ENCODE peak calls at places on chromosomes 4 and X, in ten cellular contexts. One of them, this sample, is unnamed.

GRCh38 chr4:15958562-15958961 is 4.4 kb downstream of the FGFBP2 start:
- DNase-seq in CD4-positive, alpha-beta T cell: no peak
- DNase-seq in amniotic stem cell: no peak
- DNase-seq in memory B cell: no peak
- DNase-seq in HFFc6: no peak
- DNase-seq in gastrocnemius medialis: no peak
- DNase-seq in astrocyte of the spinal cord: no peak
- DNase-seq in aorta: no peak
- DNase-seq in esophagus squamous epithelium: no peak
- DNase-seq in heart left ventricle: no peak
- DNase-seq in this sample: no peak

GRCh38 chrX:10156199-10157031 is at the start of gene CLCN4:
- DNase-seq in CD4-positive, alpha-beta T cell: no peak
- DNase-seq in amniotic stem cell: no peak
- DNase-seq in memory B cell: peak
- DNase-seq in HFFc6: no peak
- DNase-seq in gastrocnemius medialis: peak
- DNase-seq in astrocyte of the spinal cord: no peak
- DNase-seq in aorta: peak
- DNase-seq in esophagus squamous epithelium: no peak
- DNase-seq in heart left ventricle: peak
- DNase-seq in this sample: peak

GRCh38 chr4:17719106-17719505 is 62.3 kb downstream of the FAM184B start:
- DNase-seq in CD4-positive, alpha-beta T cell: no peak
- DNase-seq in amniotic stem cell: no peak
- DNase-seq in memory B cell: no peak
- DNase-seq in HFFc6: no peak
- DNase-seq in gastrocnemius medialis: no peak
- DNase-seq in astrocyte of the spinal cord: no peak
- DNase-seq in aorta: no peak
- DNase-seq in esophagus squamous epithelium: no peak
- DNase-seq in heart left ventricle: no peak
- DNase-seq in this sample: no peak

GRCh38 chr4:118086334-118086733 is 52.0 kb downstream of the NDST3 start:
- DNase-seq in CD4-positive, alpha-beta T cell: no peak
- DNase-seq in amniotic stem cell: no peak
- DNase-seq in memory B cell: no peak
- DNase-seq in HFFc6: peak
- DNase-seq in gastrocnemius medialis: no peak
- DNase-seq in astrocyte of the spinal cord: peak
- DNase-seq in aorta: no peak
- DNase-seq in esophagus squamous epithelium: no peak
- DNase-seq in heart left ventricle: no peak
- DNase-seq in this sample: peak

GRCh38 chr4:94165256-94165655 is 42.4 kb upstream of the SMARCAD1 start:
- DNase-seq in CD4-positive, alpha-beta T cell: no peak
- DNase-seq in amniotic stem cell: no peak
- DNase-seq in memory B cell: no peak
- DNase-seq in HFFc6: no peak
- DNase-seq in gastrocnemius medialis: no peak
- DNase-seq in astrocyte of the spinal cord: no peak
- DNase-seq in aorta: no peak
- DNase-seq in esophagus squamous epithelium: no peak
- DNase-seq in heart left ventricle: no peak
- DNase-seq in this sample: no peak

GRCh38 chrX:106897259-106897658 is 5.9 kb downstream of the RIPPLY1 start:
- DNase-seq in CD4-positive, alpha-beta T cell: no peak
- DNase-seq in amniotic stem cell: no peak
- DNase-seq in memory B cell: no peak
- DNase-seq in HFFc6: peak
- DNase-seq in gastrocnemius medialis: no peak
- DNase-seq in astrocyte of the spinal cord: peak
- DNase-seq in aorta: no peak
- DNase-seq in esophagus squamous epithelium: no peak
- DNase-seq in heart left ventricle: no peak
- DNase-seq in this sample: peak

GRCh38 chr4:73103799-73104503 is 34.4 kb upstream of the COX18 start:
- DNase-seq in CD4-positive, alpha-beta T cell: no peak
- DNase-seq in amniotic stem cell: no peak
- DNase-seq in memory B cell: no peak
- DNase-seq in HFFc6: no peak
- DNase-seq in gastrocnemius medialis: no peak
- DNase-seq in astrocyte of the spinal cord: peak
- DNase-seq in aorta: no peak
- DNase-seq in esophagus squamous epithelium: no peak
- DNase-seq in heart left ventricle: no peak
- DNase-seq in this sample: peak

GRCh38 chr4:21901831-21902230 is 46.7 kb downstream of the KCNIP4 start:
- DNase-seq in CD4-positive, alpha-beta T cell: no peak
- DNase-seq in amniotic stem cell: no peak
- DNase-seq in memory B cell: no peak
- DNase-seq in HFFc6: peak
- DNase-seq in gastrocnemius medialis: no peak
- DNase-seq in astrocyte of the spinal cord: peak
- DNase-seq in aorta: no peak
- DNase-seq in esophagus squamous epithelium: no peak
- DNase-seq in heart left ventricle: no peak
- DNase-seq in this sample: peak

GRCh38 chr4:68152411-68152810 is 22.7 kb upstream of the TMPRSS11F start:
- DNase-seq in CD4-positive, alpha-beta T cell: no peak
- DNase-seq in amniotic stem cell: no peak
- DNase-seq in memory B cell: no peak
- DNase-seq in HFFc6: no peak
- DNase-seq in gastrocnemius medialis: no peak
- DNase-seq in astrocyte of the spinal cord: peak
- DNase-seq in aorta: no peak
- DNase-seq in esophagus squamous epithelium: no peak
- DNase-seq in heart left ventricle: no peak
- DNase-seq in this sample: no peak

GRCh38 chr4:78496021-78496643 is 55.4 kb upstream of the ANXA3 start:
- DNase-seq in CD4-positive, alpha-beta T cell: no peak
- DNase-seq in amniotic stem cell: no peak
- DNase-seq in memory B cell: no peak
- DNase-seq in HFFc6: no peak
- DNase-seq in gastrocnemius medialis: no peak
- DNase-seq in astrocyte of the spinal cord: no peak
- DNase-seq in aorta: no peak
- DNase-seq in esophagus squamous epithelium: no peak
- DNase-seq in heart left ventricle: no peak
- DNase-seq in this sample: peak

GRCh38 chr4:152309418-152309817 is 226.5 kb downstream of the FBXW7 start:
- DNase-seq in CD4-positive, alpha-beta T cell: no peak
- DNase-seq in amniotic stem cell: no peak
- DNase-seq in memory B cell: no peak
- DNase-seq in HFFc6: peak
- DNase-seq in gastrocnemius medialis: no peak
- DNase-seq in astrocyte of the spinal cord: no peak
- DNase-seq in aorta: no peak
- DNase-seq in esophagus squamous epithelium: no peak
- DNase-seq in heart left ventricle: no peak
- DNase-seq in this sample: no peak

GRCh38 chr4:40197879-40198689 is 1.3 kb downstream of the RHOH start:
- DNase-seq in CD4-positive, alpha-beta T cell: no peak
- DNase-seq in amniotic stem cell: no peak
- DNase-seq in memory B cell: no peak
- DNase-seq in HFFc6: no peak
- DNase-seq in gastrocnemius medialis: no peak
- DNase-seq in astrocyte of the spinal cord: no peak
- DNase-seq in aorta: no peak
- DNase-seq in esophagus squamous epithelium: no peak
- DNase-seq in heart left ventricle: no peak
- DNase-seq in this sample: no peak

This sample was measured in choroid plexus epithelial cell.